ENCODE peak calls at places on chromosomes 1 and 21, in eight cellular contexts. Q is naive thymus-derived CD4-positive, alpha-beta T cell; X is tibial nerve; D is epithelial cell of esophagus; Z is right lobe of liver; F is left ventricle myocardium inferior; A is bronchial epithelial cell; R is fibroblast of lung. E is an unnamed sample.
A peak's percentile ranks its signal among the peaks of the same experiment; 100 is the strongest.

GRCh38 chr21:42265229-42265812 is 46.4 kb downstream of the ABCG1 start:
- DNase-seq in A (no peak), R (no peak), Q (no peak), D (no peak), F (no peak), Z (no peak), X (no peak), E (no peak)

GRCh38 chr1:66331641-66332523 is 202.1 kb upstream of the SGIP1 start:
- DNase-seq in X (peak; percentile 40), A (peak; percentile 75), Q (peak; percentile 26), D (peak; percentile 71), Z (peak; percentile 74), F (peak; percentile 70), R (peak; percentile 78), E (no peak)

GRCh38 chr1:21244986-21245687 is 45.1 kb downstream of the ECE1 start:
- DNase-seq in D (no peak), Z (no peak), A (no peak), F (no peak), X (no peak), R (no peak), Q (no peak), E (no peak)

GRCh38 chr1:22639286-22639685 is 2.9 kb downstream of the C1QA start:
- DNase-seq in F (peak; percentile 27), A (no peak), Z (no peak), X (no peak), Q (no peak), D (peak; percentile 14), R (peak; percentile 34), E (peak; percentile 6)

GRCh38 chr1:154866995-154867795 is 2.9 kb downstream of the KCNN3 start:
- DNase-seq in R (peak; percentile 24), D (peak; percentile 84), A (peak; percentile 73), Z (no peak), Q (no peak), X (no peak), F (no peak), E (no peak)

GRCh38 chr21:35737899-35738341 is 322.4 kb downstream of the SETD4 start:
- DNase-seq in Q (no peak), F (peak; percentile 25), D (no peak), Z (no peak), R (no peak), X (peak; percentile 56), A (no peak), E (peak; percentile 12)

GRCh38 chr1:77473690-77474089 is 191.9 kb downstream of the AK5 start:
- DNase-seq in R (peak; percentile 86), D (peak; percentile 76), A (peak; percentile 76), F (no peak), X (no peak), Q (no peak), Z (no peak), E (peak; percentile 59)

GRCh38 chr1:19921310-19921709 is 2.1 kb downstream of the PLA2G2E start:
- DNase-seq in A (no peak), X (no peak), D (no peak), R (no peak), F (no peak), Z (no peak), Q (no peak), E (no peak)

GRCh38 chr1:46686255-46686654 is 14.6 kb downstream of the TEX38 start:
- DNase-seq in Z (no peak), F (no peak), R (no peak), D (no peak), Q (no peak), X (no peak), A (no peak), E (no peak)

GRCh38 chr1:31768939-31769704 is 5.0 kb upstream of the ADGRB2 start:
- DNase-seq in Q (no peak), D (no peak), F (no peak), Z (no peak), X (no peak), R (no peak), A (no peak), E (no peak)

GRCh38 chr21:43866233-43866632 is 1.2 kb downstream of the AGPAT3 start:
- DNase-seq in Z (no peak), R (peak; percentile 60), D (peak; percentile 45), Q (no peak), A (peak; percentile 16), F (peak; percentile 65), X (peak; percentile 26), E (no peak)

GRCh38 chr1:214702561-214702960 is 99.6 kb downstream of the CENPF start:
- DNase-seq in Z (no peak), X (no peak), R (no peak), Q (no peak), F (no peak), A (no peak), D (no peak), E (no peak)

GRCh38 chr1:66253330-66253921 is 280.5 kb upstream of the SGIP1 start:
- DNase-seq in X (peak; percentile 59), A (peak; percentile 76), R (peak; percentile 82), F (no peak), Z (no peak), D (peak; percentile 78), Q (peak; percentile 34), E (no peak)

GRCh38 chr1:183070923-183071618 is 47.9 kb downstream of the LAMC1 start:
- DNase-seq in F (no peak), Q (no peak), Z (no peak), A (no peak), X (no peak), D (no peak), R (peak; percentile 83), E (peak; percentile 84)

DNA sequence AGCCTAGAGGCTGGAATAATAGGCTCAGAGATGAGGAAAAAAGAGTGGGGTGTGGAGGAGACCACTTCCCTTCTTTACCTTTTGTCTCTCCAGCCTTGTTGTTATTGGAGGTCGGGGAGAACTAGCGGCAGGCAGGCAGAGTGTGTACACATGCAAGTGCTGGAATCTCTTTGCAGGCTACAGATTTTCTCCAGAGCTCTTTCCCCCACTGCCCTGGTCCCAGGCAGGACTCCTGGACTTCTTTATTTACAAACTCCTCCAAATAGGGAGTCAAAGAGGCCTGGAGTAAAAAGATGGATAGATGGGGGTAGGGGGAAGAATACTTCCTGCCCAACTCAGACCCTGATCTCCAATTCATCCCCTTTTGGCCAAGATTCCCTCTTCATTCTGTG is 697 bp downstream of the CA14 start:
- DNase-seq in Z (no peak), Q (no peak), F (no peak), D (no peak), X (no peak), A (no peak), R (no peak), E (no peak)
- H3K4me3 ChIP-seq in Z (no peak overlapping the region), Q (no peak overlapping the region), F (peak overlapping the region; percentile 58), D (no peak overlapping the region), X (no peak overlapping the region), A (no peak overlapping the region), R (no peak overlapping the region), E (no peak overlapping the region)

GRCh38 chr21:17745086-17745485 is 74.1 kb downstream of the C21orf91 start:
- DNase-seq in F (no peak), Q (no peak), A (no peak), X (no peak), R (no peak), Z (no peak), D (no peak), E (no peak)

GRCh38 chr21:17746920-17747319 is 72.2 kb downstream of the C21orf91 start:
- DNase-seq in D (no peak), Q (no peak), X (no peak), R (no peak), A (no peak), Z (no peak), F (no peak), E (no peak)

GRCh38 chr21:17742181-17742580 is 77.0 kb downstream of the C21orf91 start:
- DNase-seq in Z (no peak), F (no peak), D (peak; percentile 89), A (peak; percentile 76), X (no peak), R (no peak), Q (no peak), E (no peak)

GRCh38 chr21:17738171-17738953 is 80.8 kb downstream of the C21orf91 start:
- DNase-seq in A (no peak), D (no peak), X (no peak), Z (no peak), Q (no peak), F (no peak), R (no peak), E (no peak)

GRCh38 chr21:17742940-17743592 is 76.1 kb downstream of the C21orf91 start:
- DNase-seq in R (no peak), X (no peak), Q (no peak), A (no peak), F (no peak), Z (no peak), D (no peak), E (no peak)
- H3K4me3 ChIP-seq in R (no peak overlapping the region), X (no peak overlapping the region), Q (no peak overlapping the region), A (no peak overlapping the region), F (no peak overlapping the region), Z (no peak overlapping the region), D (no peak overlapping the region), E (no peak overlapping the region)

GRCh38 chr1:227437495-227438008 is 119.3 kb upstream of the CDC42BPA start:
- DNase-seq in F (no peak), Q (no peak), A (peak; percentile 48), Z (no peak), R (peak; percentile 82), X (no peak), D (peak; percentile 59), E (no peak)
- H3K4me3 ChIP-seq in F (peak overlapping the region; percentile 61), Q (no peak overlapping the region), A (peak overlapping the region; percentile 28), Z (peak overlapping the region; percentile 21), R (no peak overlapping the region), X (peak overlapping the region; percentile 30), D (peak overlapping the region; percentile 21), E (peak overlapping the region; percentile 24)

GRCh38 chr1:150110066-150110465 is 39.6 kb upstream of the PLEKHO1 start:
- DNase-seq in R (no peak), F (no peak), D (no peak), Z (no peak), A (no peak), Q (peak; percentile 16), X (no peak), E (no peak)

GRCh38 chr1:150111670-150112069 is 38.0 kb upstream of the PLEKHO1 start:
- DNase-seq in X (no peak), R (no peak), F (no peak), Q (no peak), D (no peak), Z (no peak), A (no peak), E (no peak)

GRCh38 chr1:150109567-150109966 is 40.1 kb upstream of the PLEKHO1 start:
- DNase-seq in R (no peak), A (no peak), F (no peak), Z (no peak), D (no peak), X (no peak), Q (no peak), E (no peak)

DNA sequence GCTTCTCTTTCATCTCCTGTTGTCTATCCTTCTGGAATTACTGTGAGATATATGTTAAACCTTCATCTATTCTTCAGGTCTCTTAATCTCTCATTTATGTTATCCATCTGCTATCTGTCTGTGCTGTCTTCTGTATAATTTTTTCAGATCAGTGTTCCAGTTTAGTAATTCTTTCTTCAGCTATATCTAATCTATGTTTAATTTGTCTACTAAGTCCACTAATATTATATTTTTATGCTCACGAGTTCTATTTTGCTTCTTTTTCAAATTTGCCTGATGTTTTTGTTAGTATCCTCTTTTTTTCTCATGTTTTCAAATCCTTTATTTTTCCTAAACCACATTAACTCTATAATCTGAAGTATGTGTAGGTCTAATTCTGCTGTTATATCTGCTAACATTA is 34.6 kb upstream of the PLEKHO1 start:
- DNase-seq in A (no peak), Z (no peak), F (no peak), R (no peak), X (no peak), Q (no peak), D (no peak), E (no peak)
- H3K4me3 ChIP-seq in A (no peak overlapping the region), Z (no peak overlapping the region), F (no peak overlapping the region), R (no peak overlapping the region), X (no peak overlapping the region), Q (no peak overlapping the region), D (no peak overlapping the region), E (no peak overlapping the region)